ENCODE peak calls at places on chromosomes 4 and X, in five cellular contexts. P is prostate gland, A is testis, U is IMR-90, V is HCT116. T is an unnamed sample.

GRCh38 chr4:27088491-27088890 is 227.8 kb downstream of the STIM2 start:
- DNase-seq in P (no peak), U (no peak), V (no peak), A (no peak), T (no peak)

GRCh38 chr4:181959121-181959520 is 284.1 kb upstream of the TENM3 start:
- DNase-seq in P (no peak), A (no peak), U (peak), V (no peak), T (no peak)

GRCh38 chr4:186037692-186038658 is 31.0 kb upstream of the TLR3 start:
- DNase-seq in P (peak), A (peak), V (peak), U (peak), T (peak)

GRCh38 chrX:108415891-108416290 is 22.3 kb downstream of the COL4A6 start:
- DNase-seq in A (no peak), U (peak), V (no peak), P (no peak), T (no peak)

GRCh38 chrX:30283456-30284200 is 25.6 kb downstream of the NR0B1 start:
- DNase-seq in U (peak), V (peak), A (no peak), P (no peak), T (no peak)

GRCh38 chr4:150250998-150251651 is 172.9 kb downstream of the DCLK2 start:
- DNase-seq in A (no peak), U (no peak), P (no peak), V (no peak), T (no peak)

GRCh38 chrX:47878198-47878597 is 41.5 kb downstream of the ZNF81 start:
- DNase-seq in A (no peak), P (no peak), V (no peak), U (no peak), T (no peak)

GRCh38 chrX:67596839-67597790 is 53.3 kb downstream of the AR start:
- DNase-seq in A (no peak), P (no peak), U (no peak), V (no peak), T (no peak)

GRCh38 chr4:2322801-2323200 is 60.9 kb upstream of the MXD4 start:
- DNase-seq in A (no peak), V (no peak), U (peak), P (no peak), T (no peak)

GRCh38 chr4:146643812-146644401 is 5.2 kb downstream of the POU4F2 start:
- DNase-seq in A (no peak), U (peak), V (no peak), P (no peak), T (no peak)

GRCh38 chrX:53281321-53281822 is at the start of gene IQSEC2:
- DNase-seq in A (peak), V (peak), U (peak), P (peak), T (peak)

GRCh38 chrX:153873282-153874090 is 12.5 kb downstream of the L1CAM start:
- DNase-seq in V (no peak), P (no peak), U (no peak), A (no peak), T (no peak)
- TF ChIP-seq CTCF in V (no peak), P (no peak), U (no peak), A (no peak), T (no peak)

DNA sequence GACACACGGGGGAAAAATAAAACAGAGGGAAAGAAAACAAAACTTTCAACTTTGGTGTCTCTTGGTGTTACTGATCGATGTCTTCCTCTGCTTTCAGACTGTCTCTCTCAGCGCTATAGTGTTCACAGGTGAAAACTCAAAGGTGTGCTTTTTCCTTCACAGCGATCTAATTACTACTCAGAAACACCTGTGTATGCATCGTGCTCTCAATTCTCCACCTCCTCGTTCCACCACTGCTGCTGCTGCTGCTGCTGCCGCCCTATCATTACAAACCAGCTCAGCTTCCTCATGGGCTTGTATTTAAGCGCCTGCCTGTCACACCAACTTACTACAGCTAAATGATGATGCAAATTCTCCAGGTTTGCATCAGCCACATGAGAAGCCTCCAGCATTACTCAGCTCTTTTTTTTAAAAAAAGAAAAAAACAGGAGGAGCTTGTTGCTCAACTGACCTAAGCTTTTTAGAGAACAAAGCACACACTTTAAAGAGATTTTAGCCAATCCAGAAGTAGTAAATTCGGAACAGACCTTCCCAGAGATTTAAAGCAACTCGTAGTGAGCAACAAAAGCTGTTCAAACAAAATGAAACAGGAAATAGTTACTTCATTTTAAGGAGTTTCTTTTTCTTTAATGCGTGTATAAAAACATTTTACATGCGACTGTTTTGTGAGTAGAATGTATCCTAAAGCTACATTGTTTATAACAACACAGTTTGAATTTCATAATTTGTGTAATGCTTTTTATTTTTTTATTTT is at the start of gene SLC7A11:
- DNase-seq in A (peak), P (peak), V (peak), U (peak), T (no peak)
- TF ChIP-seq POLR2A in A (no peak), P (no peak), V (peak), U (peak), T (no peak)

GRCh38 chr4:25970691-25971427 is 56.8 kb downstream of the SMIM20 start:
- DNase-seq in V (no peak), P (no peak), A (no peak), U (no peak), T (no peak)

GRCh38 chr4:25969374-25969773 is 55.4 kb downstream of the SMIM20 start:
- DNase-seq in A (peak), V (no peak), U (no peak), P (no peak), T (no peak)

GRCh38 chr4:25966171-25966570 is 52.2 kb downstream of the SMIM20 start:
- DNase-seq in A (no peak), U (peak), P (no peak), V (no peak), T (no peak)

GRCh38 chr4:25970241-25970675 is 56.2 kb downstream of the SMIM20 start:
- DNase-seq in V (no peak), U (no peak), A (no peak), P (no peak), T (peak)

GRCh38 chr4:25965629-25966028 is 51.6 kb downstream of the SMIM20 start:
- DNase-seq in V (no peak), P (no peak), U (no peak), A (no peak), T (no peak)
- H3K27ac ChIP-seq in V (no peak), P (no peak), U (peak), A (no peak), T (no peak)

DNA sequence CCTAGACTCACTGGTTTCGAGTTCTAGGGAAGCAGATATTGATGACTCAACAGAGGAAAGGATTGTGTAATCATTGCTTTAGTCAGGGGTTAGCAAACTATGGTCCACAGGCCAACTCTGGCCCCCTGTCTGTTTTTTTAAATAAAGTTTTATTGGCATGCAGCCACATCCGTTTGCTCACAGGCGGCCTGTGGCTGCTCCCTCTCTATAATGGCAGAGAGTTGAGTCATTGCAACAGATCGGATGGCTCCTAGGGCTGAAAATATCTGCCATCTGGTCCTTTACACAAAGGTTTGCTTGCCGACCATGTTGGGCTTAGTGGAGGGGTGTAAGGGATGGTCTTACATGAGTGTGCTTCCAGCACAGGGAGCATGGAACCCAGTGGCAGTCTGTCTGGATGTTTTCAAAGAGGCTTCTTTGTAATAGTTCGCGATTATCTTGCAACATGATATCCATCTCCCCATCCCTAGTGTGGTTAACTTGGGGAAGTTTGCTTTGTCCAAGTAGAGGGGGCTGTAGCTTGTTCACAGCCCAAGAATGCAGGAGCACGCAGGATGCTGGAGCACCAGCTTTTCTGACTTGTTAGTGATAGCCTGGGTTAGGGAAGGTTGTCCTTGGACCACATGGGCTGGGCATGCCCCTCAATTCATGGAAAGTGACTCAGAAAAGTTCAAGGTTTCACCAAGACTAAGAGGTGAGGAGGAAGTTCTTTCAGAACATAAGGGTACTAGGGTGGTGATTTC is 59.3 kb upstream of the CLDN34 start:
- DNase-seq in P (no peak), A (no peak), V (no peak), U (peak), T (no peak)
- TF ChIP-seq CTCF in P (no peak), A (no peak), V (no peak), U (no peak), T (no peak)

DNA sequence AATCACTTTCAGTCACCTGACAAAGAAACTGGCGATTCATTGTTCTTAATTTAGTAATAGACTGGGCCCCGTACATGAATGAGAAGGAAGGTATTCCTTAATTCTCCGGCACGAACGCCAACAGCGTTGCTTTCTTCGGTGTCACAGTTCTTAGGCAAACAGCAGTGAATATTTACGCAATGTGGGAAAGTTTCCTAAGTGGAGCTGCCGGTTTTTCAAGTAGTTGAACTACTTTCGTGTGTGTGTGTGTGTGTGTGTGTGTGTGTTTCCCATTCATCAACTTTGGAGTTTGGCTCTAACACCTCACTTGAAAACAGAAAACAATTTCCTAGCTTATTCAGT is 651 bp downstream of the NXT2 start:
- DNase-seq in A (no peak), P (peak), V (no peak), U (peak), T (no peak)
- TF ChIP-seq POLR2A in A (no peak), P (no peak), V (no peak), U (no peak), T (no peak)

GRCh38 chr4:94175553-94176260 is 32.0 kb upstream of the SMARCAD1 start:
- DNase-seq in P (no peak), V (no peak), U (no peak), A (no peak), T (no peak)
- H3K27ac ChIP-seq in P (no peak), V (no peak), U (no peak), A (no peak), T (no peak)

DNA sequence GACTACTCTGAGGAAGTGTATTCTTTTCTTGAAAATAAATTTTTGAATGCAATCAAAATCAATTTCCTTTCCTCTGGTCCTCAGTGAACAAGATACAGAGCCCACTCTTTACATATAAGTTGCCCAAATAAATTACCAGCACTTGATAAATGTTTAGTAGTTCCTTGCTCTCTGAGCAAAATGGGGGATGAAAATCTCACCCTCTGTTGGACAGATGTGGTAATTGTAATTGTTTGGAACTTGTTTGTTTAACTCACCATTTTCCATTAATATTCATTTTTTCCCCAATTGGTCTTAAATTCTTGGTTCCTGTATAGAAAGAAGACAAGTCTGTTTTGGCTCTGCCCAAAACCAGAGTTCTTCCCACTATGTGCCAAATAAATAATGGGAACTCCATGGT is 146.3 kb downstream of the LDB2 start:
- DNase-seq in P (no peak), V (no peak), A (no peak), U (peak), T (no peak)
- TF ChIP-seq CTCF in P (no peak), V (no peak), A (peak), U (peak), T (no peak)

DNA sequence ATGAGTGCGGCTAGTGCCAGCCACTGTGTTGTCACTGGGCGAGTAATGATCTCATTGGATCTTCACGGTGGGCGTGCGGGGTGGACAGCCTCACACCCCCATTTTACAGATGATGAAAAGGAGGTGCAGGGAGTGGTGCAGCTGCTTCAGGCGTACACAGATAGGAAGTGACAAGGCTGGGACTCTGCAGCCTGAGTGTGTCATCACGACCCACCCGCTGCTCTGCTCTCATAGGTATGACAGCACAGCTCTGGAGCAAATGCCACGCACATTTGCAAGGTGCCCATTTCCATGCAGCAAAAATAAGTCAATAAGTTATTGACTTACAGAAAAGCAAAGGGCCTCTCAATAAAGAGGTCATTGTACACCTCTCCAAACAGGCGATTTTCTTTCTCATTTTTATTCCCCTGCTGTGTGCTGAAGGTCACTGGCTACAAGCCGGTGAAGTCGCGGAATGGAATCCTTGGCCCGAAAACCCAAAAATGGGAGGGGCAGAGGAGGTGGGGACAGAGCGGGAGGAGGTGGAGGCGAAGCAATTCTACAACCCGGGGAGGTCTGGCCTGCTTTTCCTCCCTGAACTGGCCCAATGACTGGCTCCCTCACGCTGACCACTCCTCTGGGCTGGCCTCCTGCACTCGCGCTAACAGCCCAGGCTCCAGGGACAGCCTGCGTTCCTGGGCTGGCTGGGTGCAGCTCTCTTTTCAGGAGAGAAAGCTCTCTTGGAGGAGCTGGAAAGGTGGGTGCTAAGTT is at the start of gene SOD3:
- DNase-seq in P (peak), A (peak), V (no peak), U (peak), T (peak)
- TF ChIP-seq POLR2A in P (peak), A (no peak), V (no peak), U (no peak), T (no peak)